ENCODE peak calls at places on chromosomes 11 and 22, in ten cellular contexts. X, A, O, F, W, T, L, N, Y and H are unnamed samples. For H3K36me3, the result is how much of the 10 kb centered on the place peaks cover.

GRCh38 chr22:39239561-39240423 is 5.0 kb downstream of the PDGFB start:
- DNase-seq in O (no peak), W (peak), T (peak), Y (no peak), L (peak), N (no peak), F (no peak), A (peak), X (peak), H (peak)

GRCh38 chr11:44010789-44011251 is 37.0 kb upstream of the ACCSL start:
- DNase-seq in L (no peak), X (no peak), A (no peak), W (no peak), T (no peak), O (no peak), F (no peak), N (no peak), Y (no peak), H (no peak)

GRCh38 chr11:75174781-75175370 is 24.0 kb downstream of the SLCO2B1 start:
- DNase-seq in N (no peak), X (no peak), T (peak), Y (no peak), O (peak), A (no peak), L (peak), F (no peak), W (no peak), H (no peak)

GRCh38 chr11:1223346-1224108 is 661 bp downstream of the MUC5B start:
- DNase-seq in F (no peak), O (no peak), T (peak), N (no peak), X (no peak), W (peak), Y (no peak), A (no peak), L (peak), H (no peak)

GRCh38 chr11:3162410-3163240 is 2.5 kb downstream of the OSBPL5 start:
- DNase-seq in X (no peak), A (no peak), O (no peak), W (peak), N (no peak), F (no peak), Y (peak), L (peak), T (peak), H (no peak)

GRCh38 chr11:84022221-84022620 is 736.1 kb upstream of the CCDC90B start:
- DNase-seq in T (no peak), A (no peak), L (no peak), Y (no peak), X (no peak), F (no peak), O (no peak), N (no peak), W (no peak), H (no peak)

GRCh38 chr22:50416996-50417395 is 57.8 kb downstream of the SBF1 start:
- DNase-seq in F (no peak), T (no peak), X (no peak), N (no peak), A (no peak), Y (no peak), L (peak), W (no peak), O (no peak), H (no peak)

GRCh38 chr11:63961608-63962412 is 12.6 kb upstream of the COX8A start:
- DNase-seq in W (no peak), L (no peak), T (no peak), Y (no peak), F (no peak), O (peak), A (peak), N (no peak), X (peak), H (peak)

GRCh38 chr22:38973289-38974169 is 8.6 kb upstream of the APOBEC3B start:
- DNase-seq in N (peak), X (peak), Y (no peak), T (no peak), O (peak), L (no peak), A (no peak), W (no peak), F (peak), H (peak)

GRCh38 chr11:100932474-100933100 is 197.0 kb downstream of the PGR start:
- DNase-seq in W (no peak), T (no peak), O (peak), X (no peak), L (no peak), A (peak), F (peak), Y (no peak), N (no peak), H (no peak)

GRCh38 chr11:101717621-101718020 is 133.8 kb upstream of the TRPC6 start:
- DNase-seq in A (peak), F (no peak), X (no peak), W (no peak), N (no peak), T (no peak), O (no peak), Y (no peak), L (no peak), H (no peak)

GRCh38 chr11:46250071-46251052 is 27.1 kb upstream of the CREB3L1 start:
- DNase-seq in F (peak), T (no peak), Y (no peak), N (no peak), W (no peak), L (no peak), X (no peak), O (no peak), A (no peak), H (no peak)

GRCh38 chr11:134727204-134727603 is 315.2 kb upstream of the B3GAT1 start:
- DNase-seq in F (no peak), N (no peak), A (no peak), L (no peak), T (no peak), Y (no peak), W (no peak), O (no peak), X (no peak), H (no peak)

GRCh38 chr11:102806296-102806695 is 8.3 kb upstream of the MMP1 start:
- DNase-seq in X (no peak), W (no peak), O (peak), L (no peak), N (no peak), A (no peak), Y (no peak), T (no peak), F (peak), H (no peak)

GRCh38 chr11:13238879-13239514 is 38.6 kb upstream of the BMAL1 start:
- DNase-seq in F (peak), A (no peak), W (no peak), Y (no peak), L (no peak), X (peak), O (peak), N (peak), T (peak), H (peak)

GRCh38 chr11:70126494-70126893 is 48.4 kb downstream of the ANO1 start:
- DNase-seq in W (no peak), T (no peak), O (no peak), X (no peak), N (no peak), A (peak), L (no peak), F (no peak), Y (no peak), H (no peak)

GRCh38 chr22:49021926-49022815 is 805.5 kb downstream of the BRD1 start:
- DNase-seq in O (no peak), F (no peak), W (peak), Y (no peak), N (no peak), T (peak), X (no peak), L (peak), A (no peak), H (no peak)

GRCh38 chr22:50443801-50444625 is 30.8 kb downstream of the SBF1 start:
- DNase-seq in F (no peak), A (no peak), T (no peak), L (peak), X (no peak), N (no peak), W (no peak), O (peak), Y (no peak), H (no peak)

GRCh38 chr11:114307524-114308203 is 11.5 kb downstream of the NNMT start:
- DNase-seq in O (peak), W (peak), A (peak), N (peak), X (peak), F (peak), L (peak), Y (peak), T (peak), H (no peak)

GRCh38 chr22:44207981-44208317 is 27.2 kb downstream of the PARVG start:
- DNase-seq in Y (no peak), O (no peak), A (no peak), N (no peak), L (no peak), X (no peak), F (no peak), W (no peak), T (no peak), H (no peak)

GRCh38 chr11:120205596-120206161 is 5.2 kb upstream of the OAF start:
- DNase-seq in O (peak), A (peak), X (no peak), Y (no peak), F (no peak), W (no peak), T (no peak), N (peak), L (no peak), H (no peak)

GRCh38 chr11:70314730-70315129 is 44.2 kb downstream of the PPFIA1 start:
- DNase-seq in Y (no peak), W (no peak), L (no peak), T (peak), F (no peak), N (no peak), O (no peak), A (no peak), X (no peak), H (no peak)

GRCh38 chr11:19519912-19520641 is 192.6 kb upstream of the NAV2 start:
- DNase-seq in F (no peak), W (no peak), O (no peak), L (peak), Y (no peak), T (no peak), N (no peak), A (no peak), X (no peak), H (no peak)

GRCh38 chr11:26276798-26277424 is 55.0 kb upstream of the ANO3 start:
- DNase-seq in L (no peak), W (no peak), N (peak), O (peak), X (peak), T (no peak), A (peak), Y (peak), F (peak), H (peak)

GRCh38 chr11:14905104-14906033 is 13.3 kb upstream of the CYP2R1 start:
- DNase-seq in N (no peak), T (peak), A (no peak), W (peak), Y (peak), F (no peak), O (peak), L (peak), X (peak), H (peak)

GRCh38 chr11:1696608-1697570 is at the start of gene KRTAP5-6:
- DNase-seq in A (no peak), Y (no peak), L (no peak), N (no peak), W (no peak), T (peak), X (no peak), F (no peak), O (no peak), H (no peak)

GRCh38 chr22:19574247-19574646 is 50.0 kb upstream of the CLDN5 start:
- DNase-seq in A (no peak), W (no peak), Y (no peak), L (no peak), T (no peak), F (no peak), X (no peak), N (no peak), O (no peak), H (no peak)

GRCh38 chr11:114132427-114132826 is 72.9 kb downstream of the ZBTB16 start:
- DNase-seq in F (no peak), O (no peak), L (no peak), Y (no peak), T (no peak), W (no peak), N (no peak), X (no peak), A (no peak), H (no peak)

GRCh38 chr11:45095691-45096010 is 50.8 kb upstream of the PRDM11 start:
- DNase-seq in O (no peak), Y (no peak), X (no peak), N (no peak), F (no peak), L (no peak), W (no peak), A (no peak), T (no peak), H (no peak)

GRCh38 chr22:43488937-43489336 is 77.1 kb downstream of the MPPED1 start:
- DNase-seq in F (no peak), O (no peak), N (no peak), T (no peak), Y (no peak), A (no peak), X (no peak), W (no peak), L (peak), H (no peak)

GRCh38 chr11:121670792-121671275 is 218.1 kb upstream of the SORL1-AS1 start:
- DNase-seq in L (no peak), T (no peak), O (peak), A (no peak), Y (no peak), N (no peak), W (no peak), X (no peak), F (no peak), H (no peak)

GRCh38 chr11:22780914-22781593 is 48.5 kb downstream of the SVIP start:
- DNase-seq in X (no peak), F (no peak), L (no peak), A (no peak), T (no peak), W (no peak), N (no peak), O (no peak), Y (no peak), H (no peak)

GRCh38 chr11:43547411-43547718 is 133.2 kb upstream of the HSD17B12 start:
- DNase-seq in O (no peak), A (no peak), N (no peak), L (peak), F (no peak), W (peak), T (no peak), X (no peak), Y (no peak), H (no peak)

GRCh38 chr11:115501895-115502589 is 2.2 kb downstream of the CADM1 start:
- DNase-seq in F (no peak), X (no peak), T (no peak), A (peak), W (no peak), N (no peak), Y (no peak), O (no peak), L (no peak), H (no peak)

GRCh38 chr11:75069473-75069872 is 27.2 kb downstream of the OR2AT4 start:
- DNase-seq in L (no peak), A (no peak), T (no peak), W (no peak), Y (no peak), F (no peak), O (no peak), X (no peak), N (no peak), H (no peak)

GRCh38 chr11:66068923-66069714 is 953 bp upstream of the PACS1 start:
- DNase-seq in N (peak), T (no peak), Y (no peak), W (no peak), O (peak), L (peak), F (peak), A (peak), X (no peak), H (peak)

GRCh38 chr11:66066751-66067150 is 3.3 kb upstream of the PACS1 start:
- DNase-seq in F (no peak), L (no peak), A (no peak), X (no peak), T (no peak), O (no peak), W (no peak), Y (no peak), N (no peak), H (no peak)

GRCh38 chr11:66069715-66070603 is at the start of gene PACS1:
- DNase-seq in N (peak), Y (peak), F (peak), X (peak), O (peak), W (peak), T (peak), A (peak), L (peak), H (peak)

GRCh38 chr11:66068154-66068821 is 1.8 kb upstream of the PACS1 start:
- DNase-seq in N (peak), X (peak), Y (no peak), W (peak), L (no peak), T (peak), O (peak), A (peak), F (peak), H (peak)

GRCh38 chr11:66067640-66068039 is 2.4 kb upstream of the PACS1 start:
- DNase-seq in T (no peak), W (no peak), L (no peak), X (no peak), O (no peak), A (no peak), N (no peak), F (no peak), Y (no peak), H (no peak)
- H3K36me3 ChIP-seq in T (half or more), W (half or more), L (under half), X (under half), O (half or more), A (under half), N (half or more), F (half or more), Y (under half), H (half or more)

GRCh38 chr22:42203609-42204008 is 66.8 kb downstream of the TCF20 start:
- DNase-seq in X (no peak), L (no peak), Y (no peak), O (no peak), F (no peak), N (no peak), T (no peak), A (no peak), W (no peak), H (no peak)

GRCh38 chr22:42202048-42202447 is 68.4 kb downstream of the TCF20 start:
- DNase-seq in L (no peak), A (no peak), W (no peak), O (no peak), T (no peak), F (no peak), N (no peak), Y (no peak), X (no peak), H (peak)

GRCh38 chr22:42208362-42208761 is 62.1 kb downstream of the TCF20 start:
- DNase-seq in L (no peak), X (no peak), F (no peak), W (no peak), N (no peak), O (no peak), Y (no peak), T (no peak), A (no peak), H (peak)

GRCh38 chr22:42202669-42203068 is 67.8 kb downstream of the TCF20 start:
- DNase-seq in T (no peak), O (peak), W (no peak), N (no peak), A (no peak), Y (no peak), F (no peak), L (no peak), X (no peak), H (peak)

DNA sequence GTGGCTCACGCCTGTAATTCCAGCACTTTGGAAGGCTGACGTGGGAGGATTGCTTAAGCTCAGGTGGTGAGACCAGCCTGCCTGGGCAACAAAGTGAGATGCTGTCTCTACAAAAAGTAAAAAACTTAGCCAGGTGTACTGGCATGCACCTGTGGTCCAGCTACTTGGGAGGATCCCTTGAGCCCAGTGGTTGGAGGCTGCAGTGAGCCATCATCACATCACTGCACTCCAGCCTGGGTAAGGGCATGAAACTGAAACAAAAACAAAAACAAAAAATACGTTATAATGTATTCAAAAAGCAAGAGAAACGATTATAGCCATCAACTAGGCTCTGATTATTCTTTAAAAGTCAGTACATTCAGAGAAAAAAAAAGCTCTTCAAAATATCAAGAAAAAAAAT is 62.5 kb downstream of the TCF20 start:
- DNase-seq in W (no peak), Y (no peak), L (no peak), X (no peak), F (no peak), T (no peak), O (no peak), N (no peak), A (no peak), H (no peak)
- H3K36me3 ChIP-seq in W (under half), Y (under half), L (under half), X (under half), F (under half), T (under half), O (under half), N (under half), A (under half), H (under half)

GRCh38 chr11:36605221-36606216 is 7.5 kb upstream of the RAG2 start:
- DNase-seq in T (no peak), F (no peak), W (no peak), O (no peak), Y (no peak), L (no peak), X (no peak), N (no peak), A (no peak), H (no peak)

GRCh38 chr11:36609383-36609782 is 11.3 kb upstream of the RAG2 start:
- DNase-seq in A (no peak), X (no peak), Y (no peak), O (no peak), F (no peak), T (no peak), N (no peak), L (no peak), W (no peak), H (no peak)

GRCh38 chr11:36608491-36609199 is 10.6 kb upstream of the RAG2 start:
- DNase-seq in Y (no peak), F (no peak), W (no peak), L (no peak), A (no peak), X (no peak), O (no peak), T (no peak), N (no peak), H (no peak)
- H3K36me3 ChIP-seq in Y (under half), F (under half), W (under half), L (under half), A (under half), X (under half), O (under half), T (under half), N (under half), H (under half)

GRCh38 chr11:33160587-33160986 is 693 bp downstream of the CSTF3 start:
- DNase-seq in O (no peak), W (no peak), A (no peak), X (no peak), N (no peak), Y (no peak), L (no peak), F (peak), T (no peak), H (no peak)

GRCh38 chr11:33160147-33160546 is 1.1 kb downstream of the CSTF3 start:
- DNase-seq in L (no peak), A (peak), O (peak), T (no peak), W (no peak), X (no peak), F (peak), N (no peak), Y (no peak), H (no peak)

GRCh38 chr11:33157103-33158027 is 3.9 kb downstream of the CSTF3 start:
- DNase-seq in Y (no peak), T (no peak), O (no peak), W (no peak), F (no peak), A (peak), L (no peak), X (no peak), N (no peak), H (no peak)

GRCh38 chr11:33161120-33162005 is at the start of gene CSTF3:
- DNase-seq in T (peak), L (peak), F (peak), Y (peak), X (peak), A (peak), O (peak), N (peak), W (peak), H (peak)

GRCh38 chr11:33158596-33158995 is 2.7 kb downstream of the CSTF3 start:
- DNase-seq in W (no peak), F (no peak), Y (no peak), A (no peak), L (no peak), T (no peak), X (no peak), O (no peak), N (no peak), H (no peak)
- H3K36me3 ChIP-seq in W (under half), F (under half), Y (under half), A (under half), L (under half), T (under half), X (under half), O (under half), N (under half), H (under half)

GRCh38 chr22:45582236-45582954 is 79.7 kb downstream of the FBLN1 start:
- DNase-seq in Y (no peak), O (no peak), L (peak), W (no peak), T (peak), X (no peak), N (no peak), A (no peak), F (no peak), H (no peak)
- H3K36me3 ChIP-seq in Y (under half), O (under half), L (under half), W (under half), T (under half), X (under half), N (under half), A (under half), F (under half), H (under half)

DNA sequence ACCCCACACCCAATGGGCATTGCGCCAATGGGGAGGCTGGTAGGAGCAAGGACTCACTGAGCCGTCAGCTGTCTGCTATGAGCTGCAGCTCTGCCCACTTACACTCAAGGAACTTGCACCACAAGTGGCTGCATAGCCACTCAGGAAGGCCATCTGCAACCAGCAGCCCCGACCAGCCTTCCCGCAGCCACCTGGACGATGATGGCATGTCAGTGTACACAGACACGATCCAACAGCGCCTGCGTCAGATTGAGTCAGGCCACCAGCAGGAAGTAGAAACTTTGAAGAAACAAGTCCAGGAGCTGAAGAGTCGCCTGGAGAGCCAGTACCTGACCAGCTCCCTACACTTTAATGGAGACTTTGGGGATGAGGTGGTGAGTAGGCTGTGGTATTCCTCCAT is 59.8 kb upstream of the HORMAD2 start:
- DNase-seq in L (no peak), O (no peak), W (no peak), A (no peak), F (no peak), X (no peak), T (peak), Y (no peak), N (no peak), H (no peak)
- H3K36me3 ChIP-seq in L (half or more), O (half or more), W (half or more), A (under half), F (half or more), X (half or more), T (half or more), Y (under half), N (under half), H (half or more)

GRCh38 chr11:78676026-78676557 is 101.4 kb upstream of the NARS2 start:
- DNase-seq in W (no peak), F (no peak), A (no peak), O (no peak), L (no peak), Y (no peak), T (no peak), N (no peak), X (no peak), H (no peak)
- H3K36me3 ChIP-seq in W (under half), F (under half), A (under half), O (under half), L (under half), Y (under half), T (under half), N (under half), X (under half), H (under half)